ENCODE peak calls at places on chromosome 5, in six cellular contexts. P is GM12878, K is HepG2, W is A549, D is K562, J is endothelial cell of umbilical vein. B is an unnamed sample.

GRCh38 chr5:29197636-29198035 is 1995.8 kb upstream of the CDH6 start:
- DNase-seq in P (no peak), K (no peak), W (peak; percentile 7), D (no peak), J (no peak), B (no peak)

GRCh38 chr5:177596775-177597238 is 3.1 kb upstream of the B4GALT7 start:
- DNase-seq in P (no peak), K (no peak), W (no peak), D (no peak), J (no peak), B (no peak)

GRCh38 chr5:2282034-2282690 is 399.4 kb upstream of the IRX4 start:
- DNase-seq in P (no peak), K (no peak), W (no peak), D (no peak), J (no peak), B (no peak)

GRCh38 chr5:170300361-170301013 is 2.9 kb upstream of the LCP2 start:
- DNase-seq in P (no peak), K (no peak), W (no peak), D (no peak), J (no peak), B (peak; percentile 78)

GRCh38 chr5:53025506-53025905 is 36.4 kb downstream of the ITGA2 start:
- DNase-seq in P (no peak), K (peak; percentile 59), W (no peak), D (no peak), J (no peak), B (no peak)

GRCh38 chr5:149172261-149172660 is 31.0 kb downstream of the ABLIM3 start:
- DNase-seq in P (no peak), K (no peak), W (no peak), D (no peak), J (peak; percentile 28), B (peak; percentile 10)

GRCh38 chr5:61299254-61299653 is 32.8 kb upstream of the ZSWIM6 start:
- DNase-seq in P (no peak), K (no peak), W (no peak), D (no peak), J (no peak), B (no peak)

GRCh38 chr5:102296229-102296817 is at the start of gene SLCO4C1:
- DNase-seq in P (peak; percentile 57), K (peak; percentile 70), W (peak; percentile 61), D (peak; percentile 11), J (peak; percentile 18), B (peak; percentile 95)

GRCh38 chr5:2805080-2805479 is 53.6 kb upstream of the IRX2 start:
- DNase-seq in P (no peak), K (no peak), W (no peak), D (no peak), J (no peak), B (peak; percentile 11)

GRCh38 chr5:53091304-53091703 is 18.3 kb downstream of the MOCS2 start:
- DNase-seq in P (no peak), K (no peak), W (no peak), D (no peak), J (peak; percentile 62), B (no peak)

GRCh38 chr5:31887556-31887955 is 248.6 kb downstream of the PDZD2 start:
- DNase-seq in P (no peak), K (no peak), W (no peak), D (no peak), J (no peak), B (no peak)

GRCh38 chr5:43061352-43061751 is 21.2 kb upstream of the ANXA2R start:
- DNase-seq in P (no peak), K (no peak), W (no peak), D (no peak), J (no peak), B (no peak)

GRCh38 chr5:122101636-122102285 is 23.7 kb upstream of the LOX start:
- DNase-seq in P (no peak), K (peak; percentile 23), W (no peak), D (peak; percentile 29), J (peak; percentile 64), B (peak; percentile 38)

GRCh38 chr5:89437450-89438435 is 554.8 kb upstream of the MEF2C start:
- DNase-seq in P (no peak), K (no peak), W (no peak), D (no peak), J (no peak), B (no peak)

GRCh38 chr5:149210968-149211495 is 60.6 kb upstream of the AFAP1L1 start:
- DNase-seq in P (no peak), K (no peak), W (no peak), D (no peak), J (no peak), B (no peak)

GRCh38 chr5:140023611-140024191 is 19.4 kb downstream of the NRG2 start:
- DNase-seq in P (no peak), K (no peak), W (no peak), D (no peak), J (no peak), B (no peak)

GRCh38 chr5:58133631-58134296 is 326.1 kb downstream of the PLK2 start:
- DNase-seq in P (no peak), K (no peak), W (no peak), D (no peak), J (peak; percentile 71), B (no peak)

GRCh38 chr5:131532016-131532640 is 102.9 kb downstream of the RAPGEF6 start:
- DNase-seq in P (no peak), K (no peak), W (no peak), D (no peak), J (peak; percentile 76), B (no peak)

GRCh38 chr5:115054387-115054951 is 115.2 kb downstream of the TRIM36 start:
- DNase-seq in P (no peak), K (peak; percentile 71), W (no peak), D (no peak), J (no peak), B (no peak)

DNA sequence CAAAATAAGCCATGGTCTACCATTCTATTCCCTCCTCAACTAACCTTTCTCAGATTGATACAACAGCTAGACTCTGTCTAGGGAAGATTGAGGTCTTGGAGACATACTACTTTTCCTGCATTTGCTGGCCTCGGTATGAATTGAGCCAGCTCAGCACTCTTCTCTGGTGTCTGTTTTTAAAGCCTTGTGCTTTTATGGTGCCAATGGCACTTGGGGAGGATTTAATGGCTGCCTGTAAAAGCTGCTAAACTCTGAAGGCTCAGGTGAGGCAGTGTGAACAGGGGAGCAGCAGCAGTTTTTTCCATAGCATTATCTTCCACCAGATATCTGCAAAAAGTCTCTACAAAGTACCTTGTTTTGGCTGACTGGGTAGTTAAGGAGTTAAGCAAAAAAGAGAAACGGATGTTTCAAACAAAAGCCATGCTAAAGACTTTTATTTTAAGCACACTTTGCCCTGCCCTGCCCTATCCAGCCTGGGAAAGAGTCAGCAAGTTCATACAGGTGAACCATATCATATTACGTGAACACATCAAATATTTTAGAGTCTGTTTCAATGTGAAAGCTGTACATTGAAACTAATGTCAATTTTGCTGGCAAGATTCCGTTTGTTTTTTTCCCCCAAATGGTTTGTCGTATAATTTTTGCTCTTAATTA is 423.9 kb upstream of the CD180 start:
- DNase-seq in P (no peak), K (no peak), W (no peak), D (no peak), J (no peak), B (no peak)
- TF ChIP-seq MAX in P (no peak), K (no peak), W (no peak), D (no peak), J (no peak), B (no peak)

DNA sequence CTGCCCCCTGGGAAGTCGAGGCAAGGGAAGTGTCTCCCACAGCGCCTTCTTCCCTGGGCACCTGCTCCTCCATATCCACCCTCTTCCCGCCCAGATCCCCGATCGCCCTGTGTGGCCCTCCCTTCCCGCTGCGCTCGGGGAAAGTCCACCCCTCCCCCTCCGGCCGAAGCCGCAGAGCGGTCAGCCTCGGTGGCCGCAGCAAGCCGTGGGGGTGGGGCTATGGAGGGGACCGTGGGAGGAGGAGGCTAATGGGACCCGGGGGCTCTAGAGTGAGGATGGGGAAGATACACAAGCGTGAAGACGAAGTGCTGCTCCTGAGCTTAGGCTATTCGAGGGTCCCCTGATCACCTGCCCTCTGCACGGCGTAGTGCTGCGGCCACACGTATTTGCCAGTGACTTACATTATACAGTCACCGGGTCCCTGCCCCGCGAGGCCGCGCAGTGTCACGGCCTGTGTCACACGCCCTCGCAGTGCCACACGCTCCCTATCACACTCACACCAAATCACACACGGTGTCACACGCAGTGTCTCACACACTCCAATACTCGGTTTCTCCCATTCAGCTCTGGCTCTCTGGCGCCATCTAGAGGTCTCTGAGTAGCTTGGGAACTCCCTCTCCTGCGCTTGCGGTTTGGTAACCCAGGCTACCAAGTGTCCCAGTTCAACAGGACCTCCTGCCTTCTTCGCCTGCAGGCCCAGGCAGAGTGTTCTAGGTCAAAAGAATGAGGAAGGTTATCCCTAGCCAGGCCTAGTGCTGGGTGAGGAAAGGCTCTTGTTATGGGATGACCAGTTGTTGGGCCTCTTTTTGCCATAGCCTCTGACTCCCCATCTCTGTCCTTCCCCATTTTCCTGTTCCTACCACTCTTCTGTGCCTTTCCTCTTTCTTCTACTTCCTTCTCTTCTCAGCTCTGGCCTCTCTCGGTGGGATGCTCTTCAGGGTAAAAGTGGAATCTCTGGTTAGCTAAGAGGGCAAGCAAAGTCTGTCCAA is 855 bp upstream of the PCDH1 start:
- DNase-seq in P (peak; percentile 71), K (peak; percentile 85), W (peak; percentile 74), D (peak; percentile 74), J (peak; percentile 92), B (peak; percentile 84)
- TF ChIP-seq MYC in P (no peak), K (no peak), W (no peak), D (no peak), J (no peak), B (no peak)

GRCh38 chr5:67303356-67303755 is 106.8 kb upstream of the CD180 start:
- DNase-seq in P (no peak), K (no peak), W (no peak), D (no peak), J (peak; percentile 87), B (no peak)

GRCh38 chr5:67299317-67299716 is 102.7 kb upstream of the CD180 start:
- DNase-seq in P (no peak), K (no peak), W (no peak), D (no peak), J (no peak), B (no peak)

GRCh38 chr5:67297802-67298532 is 101.4 kb upstream of the CD180 start:
- DNase-seq in P (no peak), K (no peak), W (no peak), D (no peak), J (no peak), B (no peak)

GRCh38 chr5:67300321-67300720 is 103.7 kb upstream of the CD180 start:
- DNase-seq in P (no peak), K (no peak), W (no peak), D (no peak), J (no peak), B (no peak)

GRCh38 chr5:67301285-67301904 is 104.8 kb upstream of the CD180 start:
- DNase-seq in P (no peak), K (no peak), W (no peak), D (no peak), J (peak; percentile 88), B (peak; percentile 76)
- TF ChIP-seq MAX in P (no peak), K (no peak), W (no peak), D (no peak), J (peak; percentile 78), B (peak; percentile 86)

GRCh38 chr5:158819840-158820620 is 279.7 kb downstream of the EBF1 start:
- DNase-seq in P (peak; percentile 77), K (no peak), W (no peak), D (no peak), J (no peak), B (peak; percentile 12)
- TF ChIP-seq MYC in P (no peak), K (no peak), W (no peak), D (no peak), J (no peak), B (no peak)